ENCODE peak calls at places on chromosomes 16 and 17, in six cellular contexts. Q is bronchial epithelial cell, C is fibroblast of pulmonary artery, W is A549, L is uterus, D is thoracic aorta. U is an unnamed sample.

GRCh38 chr16:67632415-67633172 is 12.3 kb upstream of the CARMIL2 start:
- DNase-seq in D (no peak), Q (peak), L (no peak), W (no peak), C (peak), U (peak)

GRCh38 chr16:1390239-1390638 is 24.3 kb downstream of the UNKL start:
- DNase-seq in W (no peak), Q (no peak), L (no peak), D (no peak), C (no peak), U (no peak)

GRCh38 chr17:31494259-31495048 is 103.0 kb downstream of the RAB11FIP4 start:
- DNase-seq in W (no peak), L (no peak), D (no peak), Q (peak), C (no peak), U (no peak)

GRCh38 chr17:395974-396373 is 43.4 kb upstream of the RPH3AL start:
- DNase-seq in W (no peak), C (no peak), Q (no peak), L (no peak), D (no peak), U (no peak)

GRCh38 chr16:72189865-72190371 is 18.0 kb upstream of the PMFBP1 start:
- DNase-seq in L (no peak), Q (peak), W (no peak), C (peak), D (no peak), U (no peak)

GRCh38 chr17:32697728-32698625 is 178.9 kb downstream of the MYO1D start:
- DNase-seq in Q (peak), W (no peak), D (no peak), L (no peak), C (no peak), U (no peak)

GRCh38 chr16:77213542-77214108 is 14.4 kb downstream of the SYCE1L start:
- DNase-seq in W (peak), L (peak), C (peak), D (no peak), Q (peak), U (no peak)

GRCh38 chr17:15447928-15448579 is 19.4 kb downstream of the CDRT4 start:
- DNase-seq in L (peak), C (no peak), W (no peak), Q (no peak), D (no peak), U (no peak)

GRCh38 chr16:10753670-10754069 is 10.0 kb downstream of the NUBP1 start:
- DNase-seq in W (no peak), L (no peak), Q (no peak), D (no peak), C (no peak), U (no peak)

GRCh38 chr17:48646183-48647102 is 20.3 kb upstream of the HOXB9 start:
- DNase-seq in Q (no peak), W (peak), C (no peak), D (no peak), L (no peak), U (no peak)

GRCh38 chr17:42016411-42016831 is 818 bp downstream of the DNAJC7 start:
- DNase-seq in C (peak), W (no peak), Q (peak), D (no peak), L (no peak), U (no peak)

GRCh38 chr16:87201777-87202176 is 115.4 kb downstream of the C16orf95 start:
- DNase-seq in W (no peak), Q (no peak), L (no peak), C (no peak), D (no peak), U (no peak)

GRCh38 chr17:68849673-68850260 is 105.4 kb downstream of the ABCA8 start:
- DNase-seq in L (no peak), W (no peak), Q (peak), C (no peak), D (no peak), U (no peak)

GRCh38 chr16:66569827-66570405 is 3.7 kb downstream of the CMTM1 start:
- DNase-seq in L (no peak), Q (peak), C (peak), D (no peak), W (peak), U (no peak)

GRCh38 chr16:66576306-66576705 is 3.0 kb upstream of the CMTM2 start:
- DNase-seq in Q (no peak), D (no peak), L (no peak), W (no peak), C (no peak), U (no peak)

GRCh38 chr16:66572356-66572755 is 6.1 kb downstream of the CMTM1 start:
- DNase-seq in Q (no peak), L (no peak), W (no peak), D (no peak), C (no peak), U (no peak)

GRCh38 chr16:66578596-66579531 is at the start of gene CMTM2:
- DNase-seq in Q (no peak), C (no peak), D (no peak), W (no peak), L (no peak), U (no peak)

DNA sequence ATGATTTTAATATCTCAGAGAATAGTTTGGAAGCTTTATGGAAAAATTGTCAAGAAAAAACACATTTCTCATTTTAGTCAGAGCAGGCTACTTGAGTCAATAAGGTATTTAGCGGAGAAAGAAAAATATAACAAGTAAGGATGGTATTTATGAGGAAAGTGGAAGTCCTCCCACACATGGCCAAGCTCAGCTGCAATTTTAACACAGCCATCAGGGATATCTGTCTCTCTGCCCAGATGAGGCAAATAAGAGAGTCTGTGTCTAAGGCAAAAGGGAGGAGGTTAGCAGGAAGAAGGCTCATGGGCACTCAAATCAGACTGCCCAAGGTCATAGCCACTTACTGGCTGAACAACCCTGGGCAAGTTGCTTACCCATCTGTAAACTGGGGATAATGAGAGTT is 5.2 kb upstream of the CMTM2 start:
- DNase-seq in D (no peak), W (no peak), L (no peak), C (peak), Q (no peak), U (no peak)
- TF ChIP-seq CTCF in D (no peak), W (no peak), L (no peak), C (no peak), Q (no peak), U (no peak)

GRCh38 chr17:17562145-17562529 is 29.4 kb downstream of the PEMT start:
- DNase-seq in Q (no peak), D (no peak), C (no peak), L (no peak), W (no peak), U (no peak)
- H3K4me3 ChIP-seq in Q (no peak), D (peak), C (no peak), L (no peak), W (no peak), U (no peak)

DNA sequence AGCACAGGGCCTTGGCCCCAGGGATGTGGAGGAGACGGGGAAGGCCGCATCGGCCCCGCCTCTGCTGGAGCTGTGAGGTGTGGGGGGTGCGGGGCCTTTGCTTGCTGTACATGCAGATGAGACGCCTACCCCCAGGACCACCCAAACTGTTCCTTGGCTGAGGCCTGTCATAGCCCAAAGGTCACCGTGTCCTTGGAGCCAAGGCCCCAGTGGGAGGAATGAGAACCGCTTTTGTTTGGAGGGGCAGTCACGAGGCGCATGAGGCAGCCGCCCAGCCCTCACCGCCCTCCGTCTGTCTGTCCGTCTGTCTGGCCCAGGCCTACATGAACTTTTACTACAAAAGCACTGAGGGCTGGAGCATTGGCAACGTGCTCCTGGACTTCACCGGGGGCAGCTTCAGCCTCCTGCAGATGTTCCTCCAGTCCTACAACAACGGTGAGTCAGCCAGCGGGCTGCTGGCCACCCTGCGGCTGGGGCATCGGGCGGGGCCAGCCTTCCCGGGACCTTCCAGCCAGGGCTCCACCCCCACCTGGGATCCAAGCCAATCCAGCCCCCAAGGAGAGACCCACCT is 8.8 kb downstream of the TAX1BP3 start:
- DNase-seq in W (peak), L (peak), D (peak), C (peak), Q (peak), U (no peak)
- TF ChIP-seq CTCF in W (no peak), L (peak), D (peak), C (peak), Q (peak), U (no peak)

GRCh38 chr16:31714899-31715504 is 158.6 kb upstream of the ZNF267 start:
- DNase-seq in D (no peak), C (no peak), Q (peak), W (no peak), L (no peak), U (no peak)
- H3K4me3 ChIP-seq in D (no peak), C (no peak), Q (no peak), W (no peak), L (no peak), U (peak)

U was measured in dorsolateral prefrontal cortex.